ENCODE peak calls at places on chromosome 12, in six cellular contexts. H is neural progenitor cell, N is nephron progenitor cell, B is EL, K is LNCaP clone FGC, C is B cell. V is an unnamed sample.

GRCh38 chr12:120666577-120667390 is 20.2 kb upstream of the MLEC start:
- DNase-seq in N (no peak), K (no peak), H (no peak), C (no peak), B (no peak), V (no peak)

GRCh38 chr12:42236017-42236416 is 2.0 kb downstream of the YAF2 start:
- DNase-seq in B (no peak), K (no peak), N (no peak), C (no peak), H (no peak), V (no peak)

GRCh38 chr12:121128908-121129704 is 3.6 kb upstream of the P2RX7 start:
- DNase-seq in N (no peak), C (peak), K (no peak), B (peak), H (no peak), V (peak)

GRCh38 chr12:3805058-3805457 is 52.1 kb upstream of the CRACR2A start:
- DNase-seq in K (no peak), B (no peak), C (no peak), N (no peak), H (no peak), V (no peak)

GRCh38 chr12:6541371-6542165 is 7.3 kb downstream of the GAPDH start:
- DNase-seq in H (no peak), K (no peak), C (no peak), B (no peak), N (no peak), V (no peak)

GRCh38 chr12:65500121-65500846 is 221.8 kb downstream of the MSRB3 start:
- DNase-seq in H (no peak), N (no peak), C (no peak), K (no peak), B (peak), V (peak)

GRCh38 chr12:39294712-39295111 is 148.2 kb downstream of the KIF21A start:
- DNase-seq in N (no peak), H (no peak), K (no peak), B (no peak), C (no peak), V (no peak)

GRCh38 chr12:64744422-64745258 is 14.6 kb downstream of the GNS start:
- DNase-seq in B (peak), H (no peak), K (no peak), C (no peak), N (no peak), V (peak)